ENCODE peak calls at places on chromosome 4, in four cellular contexts. U, F, G and D are unnamed samples.

GRCh38 chr4:25908491-25908901 is 5.5 kb upstream of the SMIM20 start:
- DNase-seq in U (no peak), F (no peak), G (peak), D (no peak)

GRCh38 chr4:48337726-48338125 is 3.6 kb upstream of the SLAIN2 start:
- DNase-seq in U (no peak), F (peak), G (peak), D (no peak)

GRCh38 chr4:108709722-108710121 is 53.1 kb downstream of the ETNPPL start:
- DNase-seq in U (no peak), F (no peak), G (no peak), D (no peak)

GRCh38 chr4:118898684-118899138 is 10.1 kb downstream of the SYNPO2 start:
- DNase-seq in U (no peak), F (no peak), G (no peak), D (no peak)

GRCh38 chr4:75002381-75002780 is 69.5 kb downstream of the PARM1 start:
- DNase-seq in U (no peak), F (no peak), G (no peak), D (no peak)

GRCh38 chr4:147388016-147388415 is 92.9 kb upstream of the EDNRA start:
- DNase-seq in U (no peak), F (no peak), G (peak), D (no peak)

GRCh38 chr4:112152496-112152895 is 7.2 kb downstream of the FAM241A start:
- DNase-seq in U (no peak), F (no peak), G (no peak), D (no peak)

GRCh38 chr4:84342161-84342560 is 156.9 kb downstream of the NKX6-1 start:
- DNase-seq in U (no peak), F (no peak), G (no peak), D (no peak)

GRCh38 chr4:108624263-108625056 is 4.1 kb downstream of the RPL34 start:
- DNase-seq in U (no peak), F (no peak), G (no peak), D (no peak)

GRCh38 chr4:147901388-147901787 is 169.5 kb downstream of the ARHGAP10 start:
- DNase-seq in U (no peak), F (no peak), G (no peak), D (no peak)

GRCh38 chr4:74366367-74366891 is 1.5 kb downstream of the EREG start:
- DNase-seq in U (no peak), F (no peak), G (peak), D (no peak)

GRCh38 chr4:158826882-158827281 is 58.1 kb downstream of the FNIP2 start:
- DNase-seq in U (no peak), F (no peak), G (peak), D (no peak)

GRCh38 chr4:169164669-169165415 is 105.9 kb downstream of the SH3RF1 start:
- DNase-seq in U (no peak), F (no peak), G (no peak), D (no peak)

GRCh38 chr4:7904942-7905341 is 34.7 kb downstream of the AFAP1 start:
- DNase-seq in U (no peak), F (no peak), G (peak), D (no peak)

GRCh38 chr4:185697488-185697887 is 114.5 kb downstream of the SORBS2 start:
- DNase-seq in U (no peak), F (no peak), G (no peak), D (no peak)

GRCh38 chr4:138759508-138759907 is 256.1 kb upstream of the NOCT start:
- DNase-seq in U (no peak), F (no peak), G (no peak), D (no peak)
- TF ChIP-seq CTCF in U (no peak), F (no peak), G (no peak), D (no peak)

DNA sequence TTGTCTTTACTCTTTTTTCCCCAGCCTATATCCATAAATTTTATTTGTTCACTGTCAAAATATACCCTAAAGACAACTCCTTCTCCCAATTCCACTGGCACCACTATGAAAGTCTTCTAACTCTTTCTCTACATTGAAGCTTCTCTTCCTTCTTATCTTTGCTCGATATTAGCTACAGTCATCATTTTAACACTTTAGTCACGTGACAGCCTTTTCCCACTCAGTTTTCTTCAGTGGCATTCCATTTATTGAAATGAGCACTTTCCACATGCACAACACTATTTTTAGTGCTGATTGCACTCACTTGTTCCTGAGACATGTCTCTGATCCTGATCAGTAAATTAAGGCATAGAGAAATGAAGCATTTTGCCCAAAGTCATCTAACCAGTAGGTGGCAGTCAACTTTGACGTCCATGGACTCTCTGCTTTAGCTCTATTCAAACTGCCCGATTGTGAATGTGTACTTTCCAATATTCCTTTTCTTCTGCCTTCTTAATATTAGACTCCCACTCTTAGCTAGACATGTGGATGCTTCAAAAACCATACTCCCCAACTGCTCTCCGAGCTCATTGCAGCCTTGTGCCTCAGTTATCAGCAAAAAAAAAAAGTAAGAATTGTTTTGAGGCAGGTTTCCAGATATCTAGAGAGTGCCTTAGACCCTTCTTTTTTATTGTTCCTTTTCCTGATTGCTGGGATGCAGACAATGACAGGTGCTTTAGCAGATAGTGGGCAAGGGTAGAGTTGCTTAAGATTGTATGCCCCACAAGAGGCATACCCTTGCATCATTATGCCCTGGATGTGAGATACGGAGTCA is 394.4 kb upstream of the ADGRL3 start:
- DNase-seq in U (peak), F (peak), G (peak), D (no peak)
- TF ChIP-seq CTCF in U (peak), F (peak), G (peak), D (peak)

GRCh38 chr4:46850026-46850425 is 59.0 kb downstream of the COX7B2 start:
- DNase-seq in U (no peak), F (no peak), G (no peak), D (no peak)

GRCh38 chr4:46839128-46839527 is 69.9 kb downstream of the COX7B2 start:
- DNase-seq in U (peak), F (no peak), G (no peak), D (no peak)

DNA sequence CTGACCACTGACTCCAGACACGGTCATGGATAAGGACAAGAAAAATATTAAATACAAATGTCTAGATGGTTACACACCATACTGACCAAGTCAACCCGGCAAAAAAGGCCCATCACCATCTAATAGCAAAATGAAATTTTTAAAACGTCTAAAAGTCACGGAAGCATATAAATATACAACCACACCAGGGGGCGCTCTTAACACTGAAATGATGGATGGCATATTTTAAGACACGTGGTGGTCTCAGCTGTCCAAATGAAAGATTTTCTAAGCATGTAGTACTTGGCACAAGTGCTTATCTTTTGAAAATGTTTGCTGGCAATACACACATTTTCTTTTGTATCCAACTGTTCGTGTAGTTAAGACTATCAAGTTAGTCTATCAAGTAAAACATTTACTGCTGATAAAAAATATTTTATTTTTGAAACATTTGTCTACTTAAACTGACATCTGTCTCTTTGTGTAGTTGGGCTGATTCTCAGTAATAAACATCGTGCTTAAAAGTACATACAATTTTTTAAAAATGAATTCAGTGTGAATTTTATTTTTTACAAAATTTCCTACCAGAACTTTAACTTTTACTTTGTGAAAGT is 64.6 kb downstream of the COX7B2 start:
- DNase-seq in U (peak), F (peak), G (peak), D (peak)
- TF ChIP-seq CTCF in U (peak), F (peak), G (peak), D (peak)

DNA sequence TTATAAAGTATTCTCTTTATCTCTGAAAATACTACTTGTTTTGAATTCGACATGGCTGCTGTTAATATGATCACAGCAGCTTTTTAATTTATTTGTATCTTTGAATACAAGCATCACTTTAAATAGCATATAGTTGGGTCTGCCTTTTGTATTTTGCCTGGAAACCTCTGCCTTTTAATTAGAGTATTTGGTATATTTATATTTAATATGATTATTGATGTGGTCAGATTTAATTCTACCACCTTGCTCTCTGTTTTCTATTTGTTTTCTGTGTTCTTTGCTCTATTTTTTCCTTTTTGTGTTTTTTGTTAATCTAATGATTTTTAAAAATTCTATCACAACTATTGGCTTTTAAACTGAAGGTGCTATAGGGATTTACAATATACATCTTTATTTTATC is 21.7 kb downstream of the STK32B start:
- DNase-seq in U (no peak), F (no peak), G (no peak), D (no peak)
- TF ChIP-seq CTCF in U (no peak), F (no peak), G (no peak), D (no peak)

GRCh38 chr4:85391011-85391410 is 83.9 kb upstream of the ARHGAP24 start:
- DNase-seq in U (no peak), F (no peak), G (no peak), D (no peak)

GRCh38 chr4:85393201-85393600 is 81.7 kb upstream of the ARHGAP24 start:
- DNase-seq in U (no peak), F (no peak), G (no peak), D (no peak)

GRCh38 chr4:85391568-85392410 is 83.2 kb upstream of the ARHGAP24 start:
- DNase-seq in U (peak), F (no peak), G (no peak), D (no peak)
- TF ChIP-seq CTCF in U (no peak), F (no peak), G (no peak), D (no peak)

GRCh38 chr4:135672202-135672601 is 1470.6 kb upstream of the PABPC4L start:
- DNase-seq in U (no peak), F (no peak), G (no peak), D (no peak)

DNA sequence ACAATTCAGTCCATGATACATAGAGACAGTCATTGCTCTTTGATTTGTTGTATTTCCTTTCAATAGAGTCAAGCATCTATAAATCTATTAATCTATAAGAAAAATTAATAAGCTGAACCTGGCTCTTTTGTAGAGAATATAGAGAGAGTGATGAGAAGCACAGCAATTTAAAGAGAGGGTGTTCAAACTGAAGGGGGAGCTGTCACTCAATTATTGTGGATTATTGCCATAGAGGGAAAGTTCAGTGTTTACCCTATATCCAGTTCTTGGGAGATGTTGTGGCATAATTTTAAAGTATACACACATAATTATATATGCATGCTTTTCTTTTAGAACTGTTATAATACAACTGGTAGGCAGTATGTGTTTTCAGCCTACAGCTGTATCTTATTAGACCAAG is 1469.0 kb upstream of the PABPC4L start:
- DNase-seq in U (no peak), F (no peak), G (no peak), D (no peak)
- TF ChIP-seq CTCF in U (no peak), F (no peak), G (no peak), D (no peak)

DNA sequence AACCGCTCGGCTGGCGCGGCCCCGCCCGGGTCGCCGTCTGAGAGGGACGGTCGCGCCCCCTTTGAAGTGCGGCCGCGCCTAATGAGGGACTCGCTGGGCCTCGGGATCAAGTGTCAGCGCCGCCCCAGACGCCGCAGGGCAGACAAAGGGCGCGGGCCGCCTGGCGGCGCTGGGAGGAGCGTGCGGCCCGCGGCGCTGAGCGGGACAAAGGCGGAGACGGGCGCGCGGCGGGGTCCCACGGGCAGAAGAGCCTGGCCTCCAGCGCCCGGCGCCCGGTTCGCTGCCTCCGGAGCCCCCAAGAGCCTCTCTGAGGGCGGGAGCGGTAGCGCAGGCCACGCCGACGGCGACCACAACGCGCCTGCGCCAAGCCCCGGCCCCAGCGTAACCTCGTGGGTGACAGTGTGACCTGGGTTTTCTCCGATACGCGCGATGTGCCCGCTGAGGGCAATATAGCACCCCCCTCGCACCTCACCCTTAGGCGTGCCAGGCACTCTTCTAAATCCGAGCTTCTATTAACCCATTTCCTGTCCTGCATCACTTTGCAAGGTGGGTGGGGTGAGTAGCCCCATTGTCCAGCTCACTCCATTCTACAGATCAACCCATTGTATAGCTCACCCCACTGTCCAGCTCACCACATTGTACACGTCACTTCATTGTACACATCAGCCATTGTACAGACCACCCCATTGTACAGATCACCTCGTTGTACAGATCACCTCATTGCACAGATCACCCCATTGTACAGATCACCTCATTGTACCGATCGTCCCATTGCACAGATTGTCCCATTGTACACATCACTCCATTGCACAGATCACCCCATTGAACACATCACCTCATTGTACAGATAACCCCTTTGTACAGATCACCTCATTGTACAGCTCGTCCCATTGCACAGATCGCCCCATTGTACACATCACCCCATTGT is 33.7 kb upstream of the STX18 start:
- DNase-seq in U (peak), F (no peak), G (no peak), D (peak)
- TF ChIP-seq CTCF in U (peak), F (no peak), G (peak), D (peak)

DNA sequence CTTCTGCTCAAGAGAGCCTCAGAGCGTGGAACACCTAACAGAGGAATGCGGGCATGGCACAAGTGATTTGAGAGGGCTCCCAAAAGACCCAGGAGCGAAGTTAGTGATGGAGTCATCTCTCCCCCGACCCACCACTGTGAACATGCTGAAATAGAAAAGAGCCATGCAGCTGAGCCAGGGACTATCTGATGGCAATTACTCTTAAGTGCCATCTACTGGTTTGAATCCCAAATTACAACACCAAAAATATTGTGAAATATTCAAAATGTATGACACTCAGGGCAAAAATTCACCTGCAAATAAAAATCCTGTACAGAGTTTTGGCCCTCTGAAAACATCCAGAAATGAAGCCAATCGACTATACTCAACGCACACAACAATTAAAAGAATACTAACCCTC is 2038.9 kb upstream of the ADGRL3 start:
- DNase-seq in U (no peak), F (peak), G (no peak), D (no peak)
- TF ChIP-seq CTCF in U (no peak), F (peak), G (no peak), D (peak)